ENCODE peak calls at places on chromosomes 2 and 18, in eight cellular contexts. U is A549; Y is effector CD8-positive, alpha-beta T cell; W is EL; S is CD4-positive, CD25-positive, alpha-beta regulatory T cell; K is NB4; V is D341Med; C is NCI-H1436. R is an unnamed sample.

GRCh38 chr2:222791946-222792649 is 68.7 kb upstream of the ACSL3 start:
- DNase-seq in W (no peak), K (peak), V (no peak), Y (no peak), S (no peak), C (no peak), U (no peak), R (no peak)

GRCh38 chr2:100281521-100282438 is 40.5 kb downstream of the LONRF2 start:
- DNase-seq in U (no peak), K (no peak), Y (no peak), W (no peak), S (no peak), V (no peak), C (no peak), R (no peak)

GRCh38 chr2:85799215-85799956 is 45.6 kb downstream of the ATOH8 start:
- DNase-seq in W (peak), C (no peak), Y (no peak), S (no peak), V (no peak), U (peak), K (no peak), R (no peak)

GRCh38 chr2:218959141-218959731 is at the start of gene CDK5R2:
- DNase-seq in Y (peak), K (peak), V (peak), U (peak), W (peak), S (peak), C (peak), R (peak)

GRCh38 chr18:67239826-67240225 is 276.7 kb downstream of the DSEL start:
- DNase-seq in Y (no peak), S (no peak), K (no peak), W (no peak), C (no peak), U (no peak), V (no peak), R (no peak)

GRCh38 chr18:38427234-38427633 is 861.6 kb upstream of the CELF4 start:
- DNase-seq in C (peak), U (no peak), V (peak), K (peak), W (no peak), Y (no peak), S (no peak), R (peak)

GRCh38 chr2:176160251-176161040 is 3.3 kb downstream of the HOXD3 start:
- DNase-seq in C (no peak), U (no peak), K (no peak), W (no peak), Y (no peak), S (no peak), V (no peak), R (peak)

GRCh38 chr2:203994735-203995134 is 58.2 kb downstream of the ICOS start:
- DNase-seq in C (no peak), W (no peak), U (no peak), K (no peak), V (no peak), Y (no peak), S (no peak), R (no peak)

GRCh38 chr18:65753520-65753919 is 2.7 kb downstream of the CDH7 start:
- DNase-seq in U (no peak), V (peak), S (no peak), W (no peak), Y (no peak), C (peak), K (peak), R (peak)

GRCh38 chr2:176176233-176176632 is 12.2 kb upstream of the HOXD1 start:
- DNase-seq in W (no peak), V (no peak), K (no peak), C (no peak), S (no peak), Y (no peak), U (no peak), R (no peak)

GRCh38 chr18:31603335-31603734 is 11.7 kb downstream of the TTR start:
- DNase-seq in Y (no peak), W (no peak), S (no peak), C (no peak), K (no peak), V (no peak), U (no peak), R (no peak)

GRCh38 chr2:40155728-40156127 is 296.2 kb downstream of the SLC8A1 start:
- DNase-seq in K (no peak), U (no peak), V (no peak), W (peak), C (no peak), S (no peak), Y (no peak), R (no peak)

GRCh38 chr2:134491796-134492441 is 226.9 kb downstream of the TMEM163 start:
- DNase-seq in V (peak), S (no peak), U (peak), K (peak), Y (no peak), C (peak), W (peak), R (no peak)

GRCh38 chr18:62881509-62882016 is 166.2 kb downstream of the PHLPP1 start:
- DNase-seq in Y (no peak), K (peak), C (peak), U (peak), V (no peak), S (no peak), W (peak), R (no peak)

GRCh38 chr2:239917128-239917956 is 107.8 kb downstream of the NDUFA10 start:
- DNase-seq in U (no peak), C (no peak), V (no peak), Y (no peak), S (no peak), W (no peak), K (peak), R (no peak)

GRCh38 chr2:205482399-205483065 is 199.8 kb upstream of the NRP2 start:
- DNase-seq in U (no peak), V (no peak), K (no peak), W (no peak), Y (no peak), C (no peak), S (no peak), R (no peak)

GRCh38 chr2:119259296-119259860 is 35.7 kb downstream of the STEAP3 start:
- DNase-seq in C (no peak), Y (no peak), W (no peak), S (no peak), V (no peak), U (no peak), K (no peak), R (no peak)

GRCh38 chr2:11647834-11648600 is 22.0 kb downstream of the NTSR2 start:
- DNase-seq in Y (no peak), K (no peak), V (no peak), S (no peak), U (no peak), W (peak), C (no peak), R (no peak)

GRCh38 chr18:44537521-44537920 is 143.2 kb upstream of the SETBP1 start:
- DNase-seq in Y (no peak), V (no peak), W (peak), U (peak), S (no peak), K (no peak), C (no peak), R (peak)

GRCh38 chr18:49762191-49763077 is 50.9 kb downstream of the ACAA2 start:
- DNase-seq in S (no peak), K (no peak), W (no peak), C (no peak), U (no peak), Y (no peak), V (no peak), R (no peak)

GRCh38 chr2:25230128-25230527 is 61.7 kb upstream of the POMC start:
- DNase-seq in K (no peak), Y (no peak), W (no peak), C (peak), S (no peak), U (no peak), V (no peak), R (no peak)

GRCh38 chr2:28951910-28952805 is 28.9 kb upstream of the TOGARAM2 start:
- DNase-seq in K (peak), Y (no peak), C (no peak), W (no peak), U (no peak), V (no peak), S (no peak), R (no peak)

GRCh38 chr2:232613538-232614134 is 19.8 kb upstream of the EFHD1 start:
- DNase-seq in S (no peak), W (no peak), C (no peak), V (no peak), U (no peak), K (no peak), Y (no peak), R (no peak)

GRCh38 chr2:34910018-34910417 is 1310.9 kb upstream of the FAM98A start:
- DNase-seq in Y (no peak), V (no peak), U (no peak), S (no peak), K (no peak), W (no peak), C (no peak), R (no peak)